ENCODE peak calls at places on chromosomes 7 and 10, in five cellular contexts. G is A673, F is WTC11, S is prostate gland, J is astrocyte of the spinal cord. C is an unnamed sample.

GRCh38 chr10:58412502-58412961 is 27.3 kb downstream of the TFAM start:
- DNase-seq in S (no peak), G (no peak), J (peak), F (peak), C (peak)

GRCh38 chr10:78432582-78432981 is 398.9 kb downstream of the RPS24 start:
- DNase-seq in S (no peak), F (no peak), J (no peak), G (no peak), C (no peak)

GRCh38 chr10:77637474-77637985 is at the start of gene KCNMA1:
- DNase-seq in J (peak), S (no peak), G (peak), F (peak), C (no peak)

GRCh38 chr10:3319811-3320226 is 147.2 kb upstream of the PITRM1 start:
- DNase-seq in G (no peak), J (no peak), S (no peak), F (no peak), C (no peak)

GRCh38 chr10:9009505-9009904 is 955.0 kb downstream of the GATA3 start:
- DNase-seq in G (no peak), J (no peak), F (no peak), S (no peak), C (no peak)

GRCh38 chr7:111014074-111014473 is 76.9 kb upstream of the LRRN3 start:
- DNase-seq in F (no peak), J (no peak), S (no peak), G (no peak), C (peak)

GRCh38 chr10:89283988-89284475 is 17.8 kb upstream of the IFIT2 start:
- DNase-seq in G (no peak), F (no peak), S (no peak), J (peak), C (no peak)

GRCh38 chr10:101161494-101162299 is 30.6 kb downstream of the TLX1 start:
- DNase-seq in S (peak), G (peak), J (peak), F (peak), C (peak)

GRCh38 chr10:47384148-47384921 is at the start of gene ZNF488:
- DNase-seq in S (peak), G (peak), J (peak), F (peak), C (peak)

GRCh38 chr7:258476-259190 is 31.3 kb upstream of the FOXL3 start:
- DNase-seq in J (no peak), S (no peak), F (no peak), G (no peak), C (no peak)

GRCh38 chr7:106979551-106980357 is 64.8 kb upstream of the PRKAR2B start:
- DNase-seq in F (peak), G (no peak), S (no peak), J (no peak), C (no peak)

GRCh38 chr7:112080441-112080840 is 125.8 kb downstream of the DOCK4 start:
- DNase-seq in J (peak), S (no peak), F (no peak), G (peak), C (peak)

GRCh38 chr10:104935656-104936055 is 294.6 kb downstream of the SORCS3 start:
- DNase-seq in J (no peak), G (no peak), S (no peak), F (no peak), C (no peak)

GRCh38 chr10:93072713-93073538 is 767 bp upstream of the CYP26A1 start:
- DNase-seq in S (no peak), F (no peak), J (no peak), G (no peak), C (no peak)

GRCh38 chr10:93071177-93071472 is 2.6 kb upstream of the CYP26A1 start:
- DNase-seq in F (no peak), S (no peak), J (no peak), G (no peak), C (no peak)

GRCh38 chr10:93070378-93071176 is 3.1 kb upstream of the CYP26A1 start:
- DNase-seq in J (no peak), F (no peak), G (no peak), S (no peak), C (no peak)

GRCh38 chr10:93072225-93072712 is 1.4 kb upstream of the CYP26A1 start:
- DNase-seq in J (no peak), G (no peak), F (no peak), S (no peak), C (no peak)

GRCh38 chr10:93071674-93072224 is 1.9 kb upstream of the CYP26A1 start:
- DNase-seq in S (no peak), J (no peak), F (peak), G (no peak), C (no peak)
- TF ChIP-seq CTCF in S (no peak), J (peak), F (no peak), G (no peak), C (no peak)

DNA sequence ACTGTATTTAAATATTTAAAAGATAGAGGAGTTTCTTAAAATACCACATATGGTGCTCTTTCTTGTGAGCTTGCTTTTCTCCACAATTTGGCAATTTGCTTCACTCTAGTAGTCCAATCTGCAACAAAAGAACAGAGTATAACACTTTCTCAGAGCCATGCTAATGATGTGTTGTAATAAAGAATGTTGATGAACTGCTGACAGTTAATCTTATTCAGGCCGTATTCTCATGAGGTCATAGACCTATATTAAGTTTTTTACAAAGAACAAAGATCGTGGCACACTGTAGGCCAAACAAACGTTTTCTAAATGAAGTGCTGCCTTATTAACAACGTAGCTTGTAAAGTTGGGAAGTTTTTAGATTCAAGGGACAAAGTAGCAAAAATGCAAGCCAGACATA is 160.0 kb downstream of the GALNT11 start:
- DNase-seq in G (no peak), J (no peak), S (no peak), F (no peak), C (no peak)
- TF ChIP-seq CTCF in G (no peak), J (no peak), S (no peak), F (no peak), C (no peak)

GRCh38 chr10:69802424-69803161 is 887 bp downstream of the COL13A1 start:
- DNase-seq in S (no peak), G (peak), J (peak), F (peak), C (peak)
- TF ChIP-seq CTCF in S (no peak), G (no peak), J (peak), F (no peak), C (no peak)

DNA sequence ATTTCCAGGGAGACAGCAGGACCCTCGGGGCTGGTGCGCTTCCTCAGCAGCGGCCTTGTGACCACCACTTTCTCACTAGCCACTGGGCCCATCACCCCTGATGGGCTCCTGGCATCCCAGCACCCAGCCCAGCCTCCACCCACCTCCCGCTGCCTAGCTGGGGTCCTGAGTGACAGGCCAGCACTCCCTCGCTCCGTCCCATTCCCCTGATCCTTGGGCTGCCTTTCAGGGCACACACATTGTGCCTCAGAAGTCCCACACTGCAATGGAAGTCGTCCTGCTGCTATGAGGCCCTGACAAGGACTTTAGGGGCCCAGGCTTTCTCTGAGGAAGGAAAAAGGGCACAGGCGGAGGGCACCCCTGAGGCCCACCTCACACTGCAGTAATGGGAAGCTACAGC is 12.4 kb downstream of the CAMK2B start:
- DNase-seq in S (no peak), G (no peak), J (no peak), F (no peak), C (no peak)
- TF ChIP-seq CTCF in S (no peak), G (no peak), J (no peak), F (no peak), C (no peak)

DNA sequence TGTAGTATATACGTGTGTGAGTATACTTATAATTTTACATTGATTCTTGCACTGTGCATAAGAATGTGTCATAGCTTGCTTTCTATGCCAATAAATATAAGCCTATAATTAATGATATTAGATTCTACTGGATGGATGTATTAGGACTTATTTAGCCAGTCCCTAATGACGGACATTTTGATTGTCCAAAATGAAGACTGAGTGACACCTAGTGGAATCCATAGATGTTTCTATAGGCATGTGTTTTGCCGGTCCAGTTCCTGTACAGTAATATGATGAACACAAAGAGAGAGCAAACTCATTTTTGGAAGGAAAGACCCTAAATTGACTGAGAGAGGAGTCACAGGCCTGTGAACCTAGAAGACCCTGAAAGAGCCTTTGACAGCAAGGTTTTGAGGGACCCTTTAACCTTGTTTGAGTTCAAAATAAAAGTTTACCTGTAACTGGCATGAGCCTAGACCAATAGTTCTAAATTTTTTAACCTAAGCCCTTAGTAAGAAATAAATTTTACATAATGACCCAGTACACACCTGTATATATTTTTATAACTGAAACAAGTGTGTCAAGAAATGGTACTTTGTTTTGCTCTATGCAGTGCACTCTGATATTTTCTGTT is 42.4 kb upstream of the AGBL3 start:
- DNase-seq in S (no peak), F (no peak), G (peak), J (peak), C (peak)
- TF ChIP-seq CTCF in S (peak), F (no peak), G (peak), J (peak), C (peak)

GRCh38 chr7:64888901-64889685 is 14.0 kb upstream of the ZNF273 start:
- DNase-seq in J (peak), G (no peak), F (no peak), S (no peak), C (no peak)
- TF ChIP-seq CTCF in J (no peak), G (no peak), F (no peak), S (no peak), C (no peak)

GRCh38 chr10:71836594-71836970 is 14.5 kb downstream of the PSAP start:
- DNase-seq in J (peak), G (no peak), F (no peak), S (no peak), C (no peak)

GRCh38 chr10:71834343-71834674 is 16.7 kb downstream of the PSAP start:
- DNase-seq in S (no peak), F (no peak), G (no peak), J (no peak), C (no peak)

GRCh38 chr10:71835671-71836593 is 15.1 kb downstream of the PSAP start:
- DNase-seq in J (peak), G (peak), S (no peak), F (no peak), C (peak)

GRCh38 chr10:71838264-71839211 is 12.5 kb downstream of the PSAP start:
- DNase-seq in S (no peak), F (no peak), G (no peak), J (no peak), C (peak)

GRCh38 chr10:71837085-71837827 is 13.8 kb downstream of the PSAP start:
- DNase-seq in S (no peak), J (no peak), G (peak), F (peak), C (peak)
- TF ChIP-seq CTCF in S (no peak), J (peak), G (peak), F (peak), C (peak)

DNA sequence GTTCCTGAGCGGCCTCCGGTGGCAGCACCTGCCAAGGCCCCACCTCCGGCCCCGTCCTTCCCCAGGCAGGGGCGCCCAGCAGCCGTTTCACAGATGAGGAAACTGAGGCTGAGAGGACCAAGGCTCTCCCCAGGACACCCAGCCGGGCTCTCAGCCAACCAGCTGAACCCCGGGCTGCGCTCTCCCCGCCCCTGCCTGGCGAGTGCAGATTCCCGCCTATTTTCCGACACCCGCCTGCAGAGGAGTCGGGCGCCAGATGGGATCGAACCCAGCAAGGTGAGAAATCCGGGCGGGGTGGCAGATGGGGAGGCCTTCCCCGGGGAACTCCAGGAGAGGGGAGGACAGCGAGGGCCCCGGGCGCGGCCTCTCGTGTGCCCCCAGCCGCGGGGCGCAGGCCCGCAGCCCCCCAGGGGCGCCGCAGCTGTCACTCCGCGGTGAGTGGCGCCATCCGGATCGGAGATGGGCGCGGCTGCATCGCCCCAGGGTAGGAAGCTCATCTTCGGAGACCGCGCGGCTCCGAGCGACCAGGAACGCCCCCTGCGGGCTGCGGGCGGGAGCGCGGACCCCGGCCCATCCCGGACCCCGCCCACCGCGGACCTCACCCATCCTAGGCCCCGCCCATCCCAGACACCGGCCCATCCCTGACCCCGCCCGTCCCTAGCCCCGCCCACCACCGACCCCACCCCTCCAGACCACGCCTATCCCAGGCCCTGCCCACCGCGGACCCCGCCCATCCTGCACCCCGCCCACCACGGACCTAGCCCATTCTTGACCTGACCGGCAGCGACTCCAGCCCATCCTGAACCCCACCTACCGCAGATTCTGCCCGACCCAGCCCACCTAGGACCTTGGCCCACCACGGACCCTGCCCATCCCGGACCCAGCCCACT is 90.3 kb downstream of the MICALL2 start:
- DNase-seq in S (no peak), F (peak), G (peak), J (no peak), C (peak)
- TF ChIP-seq CTCF in S (no peak), F (peak), G (peak), J (peak), C (no peak)

C was measured in MCF 10A.